ENCODE peak calls at places on chromosomes 7 and 10, in eight cellular contexts. R is left ventricle myocardium inferior, N is sigmoid colon, X is PC-9, I is GM23248, T is AG04450, O is neural progenitor cell, L is A549. A is an unnamed sample.

GRCh38 chr7:92608380-92609322 is 18.5 kb upstream of the FAM133B start:
- DNase-seq in R (no peak), N (no peak), X (no peak), I (no peak), T (no peak), O (peak; percentile 83), L (no peak), A (no peak)

GRCh38 chr7:1087952-1088920 is at the start of gene GPER1:
- DNase-seq in R (peak; percentile 58), N (peak; percentile 90), X (peak; percentile 75), I (peak; percentile 83), T (no peak), O (peak; percentile 80), L (no peak), A (no peak)

GRCh38 chr7:25847331-25848070 is 304.5 kb upstream of the NFE2L3 start:
- DNase-seq in R (no peak), N (no peak), X (no peak), I (peak; percentile 72), T (no peak), O (no peak), L (peak; percentile 33), A (no peak)

GRCh38 chr10:5284311-5285057 is 80.3 kb upstream of the UCN3 start:
- DNase-seq in R (no peak), N (no peak), X (peak; percentile 68), I (peak; percentile 79), T (no peak), O (no peak), L (peak; percentile 95), A (no peak)

GRCh38 chr7:36440880-36441279 is 51.2 kb downstream of the ANLN start:
- DNase-seq in R (no peak), N (no peak), X (no peak), I (peak; percentile 68), T (no peak), O (peak; percentile 54), L (peak; percentile 37), A (no peak)

GRCh38 chr10:132406750-132407149 is 9.8 kb downstream of the PWWP2B start:
- DNase-seq in R (no peak), N (no peak), X (no peak), I (no peak), T (no peak), O (no peak), L (no peak), A (no peak)

GRCh38 chr10:132306951-132307751 is 599 bp downstream of the STK32C start:
- DNase-seq in R (peak; percentile 33), N (peak; percentile 70), X (peak; percentile 65), I (peak; percentile 9), T (no peak), O (peak; percentile 76), L (peak; percentile 79), A (no peak)

GRCh38 chr10:116444527-116445142 is 17.0 kb downstream of the PNLIPRP3 start:
- DNase-seq in R (no peak), N (no peak), X (peak; percentile 1), I (peak; percentile 55), T (peak; percentile 21), O (peak; percentile 70), L (peak; percentile 50), A (no peak)

GRCh38 chr10:35127289-35127891 is 744 bp downstream of the CREM start:
- DNase-seq in R (peak; percentile 61), N (peak; percentile 87), X (peak; percentile 32), I (peak; percentile 90), T (peak; percentile 18), O (no peak), L (peak; percentile 55), A (peak; percentile 44)

GRCh38 chr7:43248961-43249807 is 136.7 kb downstream of the HECW1 start:
- DNase-seq in R (no peak), N (peak; percentile 73), X (peak; percentile 46), I (peak; percentile 91), T (peak; percentile 70), O (no peak), L (peak; percentile 86), A (no peak)

GRCh38 chr10:77105756-77106155 is 531.9 kb downstream of the KCNMA1 start:
- DNase-seq in R (no peak), N (no peak), X (no peak), I (peak; percentile 60), T (no peak), O (no peak), L (no peak), A (no peak)

GRCh38 chr10:14486777-14487510 is 156.2 kb upstream of the FRMD4A start:
- DNase-seq in R (no peak), N (no peak), X (no peak), I (no peak), T (peak; percentile 80), O (peak; percentile 46), L (peak; percentile 27), A (no peak)

GRCh38 chr7:47948096-47948790 is at the start of gene PKD1L1:
- DNase-seq in R (no peak), N (no peak), X (no peak), I (no peak), T (no peak), O (no peak), L (no peak), A (no peak)

GRCh38 chr10:78890506-78890905 is 178.3 kb upstream of the ZMIZ1 start:
- DNase-seq in R (no peak), N (no peak), X (no peak), I (no peak), T (no peak), O (no peak), L (no peak), A (no peak)

GRCh38 chr7:42105541-42106349 is 131.3 kb downstream of the GLI3 start:
- DNase-seq in R (no peak), N (no peak), X (no peak), I (no peak), T (no peak), O (no peak), L (no peak), A (no peak)

GRCh38 chr7:133299620-133300019 is 46.7 kb downstream of the EXOC4 start:
- DNase-seq in R (no peak), N (no peak), X (no peak), I (no peak), T (no peak), O (no peak), L (no peak), A (no peak)

GRCh38 chr7:50826371-50827172 is 43.9 kb upstream of the GRB10 start:
- DNase-seq in R (no peak), N (no peak), X (peak; percentile 70), I (peak; percentile 93), T (no peak), O (no peak), L (peak; percentile 90), A (no peak)

GRCh38 chr7:101271021-101271420 is 26.1 kb upstream of the FIS1 start:
- DNase-seq in R (no peak), N (no peak), X (no peak), I (no peak), T (no peak), O (no peak), L (no peak), A (no peak)

GRCh38 chr10:58587676-58588075 is 75.0 kb downstream of the BICC1 start:
- DNase-seq in R (no peak), N (no peak), X (no peak), I (no peak), T (no peak), O (no peak), L (no peak), A (no peak)

DNA sequence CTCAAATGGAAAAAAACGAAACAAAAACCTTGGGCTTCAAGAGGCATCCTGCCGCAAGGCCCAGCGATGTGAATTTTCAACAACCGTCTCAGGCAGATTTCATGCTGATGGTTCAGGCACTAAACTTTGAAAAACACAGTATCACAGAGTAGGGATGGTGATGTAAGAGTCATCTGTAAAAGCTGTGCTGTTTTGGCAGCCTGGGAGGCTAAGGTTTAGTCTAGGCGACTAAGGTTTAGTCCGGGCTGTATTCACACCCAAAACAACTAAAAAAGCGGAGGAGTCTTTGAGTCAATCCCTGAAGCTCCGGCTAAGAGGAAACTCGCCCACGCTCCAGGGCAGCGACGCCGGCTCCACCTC is 406 bp upstream of the MINPP1 start:
- DNase-seq in R (no peak), N (no peak), X (no peak), I (no peak), T (no peak), O (no peak), L (no peak), A (no peak)
- H3K27ac ChIP-seq in R (peak overlapping the region; percentile 90), N (peak overlapping the region; percentile 87), X (peak overlapping the region; percentile 35), I (peak overlapping the region; percentile 93), T (peak overlapping the region; percentile 94), O (peak overlapping the region; percentile 69), L (peak overlapping the region; percentile 86), A (peak overlapping the region; percentile 84)

DNA sequence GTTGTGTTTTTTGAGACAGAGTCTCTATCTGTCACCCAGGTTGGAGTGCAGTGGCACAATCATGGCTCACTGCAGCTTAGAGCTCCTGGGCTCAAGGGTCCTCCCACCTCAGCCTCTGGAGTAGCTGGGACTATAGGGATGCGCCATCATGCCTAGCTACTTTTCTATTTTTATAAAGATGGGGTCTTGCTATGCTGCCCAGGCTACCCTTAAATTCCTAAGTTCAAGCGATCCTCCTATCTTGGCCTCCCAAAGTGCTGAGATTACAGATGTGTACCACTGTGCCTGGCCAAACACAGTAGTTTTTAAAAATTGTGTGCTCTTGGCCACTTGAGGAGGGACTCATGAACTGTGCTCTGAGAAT is 10.6 kb upstream of the TLX1 start:
- DNase-seq in R (no peak), N (no peak), X (no peak), I (no peak), T (no peak), O (no peak), L (no peak), A (no peak)
- H3K27ac ChIP-seq in R (no peak overlapping the region), N (no peak overlapping the region), X (no peak overlapping the region), I (no peak overlapping the region), T (no peak overlapping the region), O (no peak overlapping the region), L (no peak overlapping the region), A (no peak overlapping the region)

GRCh38 chr7:44283381-44284211 is 41.8 kb downstream of the CAMK2B start:
- DNase-seq in R (peak; percentile 65), N (peak; percentile 41), X (no peak), I (no peak), T (no peak), O (no peak), L (no peak), A (no peak)

GRCh38 chr7:44284216-44284615 is 41.2 kb downstream of the CAMK2B start:
- DNase-seq in R (peak; percentile 10), N (peak; percentile 50), X (no peak), I (no peak), T (no peak), O (no peak), L (no peak), A (no peak)

GRCh38 chr7:44281811-44282600 is 43.4 kb downstream of the CAMK2B start:
- DNase-seq in R (peak; percentile 6), N (peak; percentile 33), X (no peak), I (no peak), T (no peak), O (no peak), L (no peak), A (no peak)

GRCh38 chr7:44280993-44281721 is 44.2 kb downstream of the CAMK2B start:
- DNase-seq in R (peak; percentile 36), N (peak; percentile 59), X (no peak), I (no peak), T (no peak), O (no peak), L (no peak), A (no peak)

GRCh38 chr7:44282601-44283171 is 42.7 kb downstream of the CAMK2B start:
- DNase-seq in R (peak; percentile 12), N (peak; percentile 39), X (no peak), I (no peak), T (no peak), O (no peak), L (no peak), A (no peak)
- H3K27ac ChIP-seq in R (peak overlapping the region; percentile 83), N (no peak overlapping the region), X (no peak overlapping the region), I (no peak overlapping the region), T (no peak overlapping the region), O (no peak overlapping the region), L (no peak overlapping the region), A (peak overlapping the region; percentile 83)

GRCh38 chr10:97689637-97690036 is 2.6 kb upstream of the AVPI1 start:
- DNase-seq in R (no peak), N (no peak), X (peak; percentile 50), I (peak; percentile 98), T (peak; percentile 90), O (no peak), L (peak; percentile 89), A (no peak)
- H3K27ac ChIP-seq in R (peak overlapping the region; percentile 91), N (peak overlapping the region; percentile 92), X (peak overlapping the region; percentile 77), I (peak overlapping the region; percentile 99), T (peak overlapping the region; percentile 100), O (no peak overlapping the region), L (peak overlapping the region; percentile 94), A (no peak overlapping the region)

A was measured in caudate nucleus.